ENCODE peak calls at places on chromosomes 4 and X, in six cellular contexts. I is cardiac fibroblast, Y is adrenal gland, L is neural progenitor cell, N is fibroblast of mammary gland, Z is HFF-Myc. A is an unnamed sample.

GRCh38 chrX:53160297-53160983 is 64.6 kb downstream of the KDM5C start:
- DNase-seq in I (no peak), Y (no peak), L (no peak), N (no peak), Z (no peak), A (no peak)

GRCh38 chr4:48212165-48212564 is 57.5 kb downstream of the TEC start:
- DNase-seq in I (no peak), Y (no peak), L (no peak), N (no peak), Z (no peak), A (no peak)

GRCh38 chr4:185657191-185657590 is 121.9 kb upstream of the PDLIM3 start:
- DNase-seq in I (no peak), Y (no peak), L (peak; percentile 64), N (no peak), Z (no peak), A (no peak)

GRCh38 chr4:21656832-21657231 is 291.7 kb downstream of the KCNIP4 start:
- DNase-seq in I (peak; percentile 72), Y (no peak), L (no peak), N (peak; percentile 91), Z (peak; percentile 59), A (peak; percentile 74)

GRCh38 chrX:15512401-15512965 is 11.9 kb downstream of the BMX start:
- DNase-seq in I (no peak), Y (no peak), L (no peak), N (no peak), Z (no peak), A (no peak)

GRCh38 chr4:154467886-154468285 is 23.7 kb downstream of the DCHS2 start:
- DNase-seq in I (no peak), Y (no peak), L (no peak), N (peak; percentile 40), Z (no peak), A (no peak)

GRCh38 chr4:6368096-6368495 is 98.4 kb downstream of the WFS1 start:
- DNase-seq in I (no peak), Y (no peak), L (no peak), N (no peak), Z (no peak), A (no peak)

GRCh38 chr4:54645830-54646229 is 11.9 kb upstream of the KIT start:
- DNase-seq in I (no peak), Y (no peak), L (peak; percentile 41), N (no peak), Z (no peak), A (no peak)

GRCh38 chr4:15675363-15675762 is 6.3 kb upstream of the FAM200B start:
- DNase-seq in I (no peak), Y (no peak), L (no peak), N (no peak), Z (no peak), A (no peak)

GRCh38 chr4:177673980-177674504 is 231.8 kb upstream of the AGA start:
- DNase-seq in I (no peak), Y (no peak), L (no peak), N (no peak), Z (no peak), A (no peak)

GRCh38 chr4:100421356-100421978 is 96.4 kb downstream of the EMCN start:
- DNase-seq in I (peak; percentile 67), Y (no peak), L (peak; percentile 36), N (peak; percentile 67), Z (peak; percentile 16), A (peak; percentile 54)

DNA sequence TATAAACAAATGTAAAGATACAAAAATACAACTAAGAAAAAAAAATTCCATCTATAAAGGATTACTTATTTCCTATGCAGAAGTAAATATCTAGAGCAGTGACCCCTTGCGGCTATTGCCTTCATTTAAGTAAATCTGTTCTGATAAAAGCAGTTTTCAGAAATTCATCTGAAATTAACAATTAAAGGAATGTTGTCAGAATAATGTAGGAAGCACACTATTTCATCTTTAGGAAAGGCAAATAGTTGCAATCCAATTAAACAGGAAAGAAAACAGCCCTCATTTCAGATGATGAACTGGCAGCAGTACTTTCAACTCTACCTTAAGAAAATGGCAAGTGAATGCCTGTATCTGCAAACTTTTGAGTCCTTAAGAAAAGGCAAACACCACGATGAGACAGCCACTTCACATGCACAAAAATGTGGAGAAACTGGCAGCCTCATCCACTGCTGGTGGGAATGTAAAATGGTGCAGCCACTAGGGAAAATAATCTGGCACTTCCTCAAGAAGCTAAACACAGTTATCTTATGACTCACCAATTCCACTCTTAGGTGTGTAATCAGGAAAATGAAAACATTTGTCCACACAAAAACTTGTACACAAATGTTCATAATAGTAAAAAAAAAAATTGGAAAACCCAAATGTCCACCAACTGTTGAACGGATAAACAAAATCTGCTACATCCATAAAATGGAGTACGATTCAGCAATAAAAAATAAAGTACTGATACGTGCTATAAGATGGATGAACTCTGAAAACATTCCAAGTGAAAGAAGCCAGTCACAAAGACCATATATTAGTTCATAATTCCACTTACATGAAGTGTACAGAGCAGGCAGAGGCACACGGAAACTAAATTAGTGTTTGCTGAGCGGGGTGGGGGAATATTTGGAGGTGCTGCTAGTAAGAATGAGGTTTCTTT is 2.0 kb upstream of the THAP9 start:
- DNase-seq in I (peak; percentile 93), Y (no peak), L (no peak), N (peak; percentile 95), Z (no peak), A (peak; percentile 88)
- TF ChIP-seq CTCF in I (peak; percentile 22), Y (no peak), L (peak; percentile 44), N (peak; percentile 36), Z (peak; percentile 23), A (peak; percentile 40)

GRCh38 chr4:80070880-80071620 is 2.0 kb downstream of the ANTXR2 start:
- DNase-seq in I (peak; percentile 17), Y (no peak), L (no peak), N (no peak), Z (no peak), A (peak; percentile 22)

GRCh38 chr4:80072607-80073361 is at the start of gene ANTXR2:
- DNase-seq in I (peak; percentile 98), Y (peak; percentile 96), L (peak; percentile 93), N (peak; percentile 98), Z (peak; percentile 93), A (peak; percentile 98)

GRCh38 chr4:80073362-80074008 is 456 bp upstream of the ANTXR2 start:
- DNase-seq in I (no peak), Y (no peak), L (no peak), N (no peak), Z (no peak), A (no peak)

GRCh38 chr4:80069837-80070788 is 2.9 kb downstream of the ANTXR2 start:
- DNase-seq in I (no peak), Y (no peak), L (no peak), N (peak; percentile 67), Z (no peak), A (peak; percentile 22)

GRCh38 chr4:80071643-80072606 is 1.1 kb downstream of the ANTXR2 start:
- DNase-seq in I (peak; percentile 49), Y (peak; percentile 74), L (peak; percentile 67), N (no peak), Z (no peak), A (peak; percentile 39)
- H3K4me3 ChIP-seq in I (peak overlapping the region; percentile 83), Y (peak overlapping the region; percentile 95), L (peak overlapping the region; percentile 76), N (peak overlapping the region; percentile 88), Z (peak overlapping the region; percentile 93), A (peak overlapping the region; percentile 87)

DNA sequence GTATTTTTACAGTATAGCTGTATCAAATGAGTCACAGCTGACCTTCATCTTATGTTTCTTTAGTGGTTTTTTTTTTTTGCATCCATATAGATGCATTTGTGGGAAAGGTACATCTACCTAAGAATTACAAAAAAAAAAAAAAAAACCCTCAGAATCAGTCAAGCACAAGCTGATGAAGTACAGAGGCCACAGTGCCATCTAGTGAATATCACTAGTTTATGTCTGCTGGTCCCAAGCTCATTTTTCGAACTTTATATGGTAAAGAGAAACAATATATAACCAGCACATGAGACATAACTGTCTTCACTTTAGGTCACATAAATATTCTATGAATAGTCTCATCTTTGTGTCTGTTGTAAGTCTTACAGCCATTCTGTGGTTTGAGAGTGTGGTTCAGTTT is 220.1 kb downstream of the DLG3 start:
- DNase-seq in I (peak; percentile 36), Y (no peak), L (peak; percentile 35), N (peak; percentile 44), Z (no peak), A (peak; percentile 36)
- TF ChIP-seq CTCF in I (peak; percentile 22), Y (no peak), L (peak; percentile 54), N (peak; percentile 40), Z (no peak), A (peak; percentile 34)

DNA sequence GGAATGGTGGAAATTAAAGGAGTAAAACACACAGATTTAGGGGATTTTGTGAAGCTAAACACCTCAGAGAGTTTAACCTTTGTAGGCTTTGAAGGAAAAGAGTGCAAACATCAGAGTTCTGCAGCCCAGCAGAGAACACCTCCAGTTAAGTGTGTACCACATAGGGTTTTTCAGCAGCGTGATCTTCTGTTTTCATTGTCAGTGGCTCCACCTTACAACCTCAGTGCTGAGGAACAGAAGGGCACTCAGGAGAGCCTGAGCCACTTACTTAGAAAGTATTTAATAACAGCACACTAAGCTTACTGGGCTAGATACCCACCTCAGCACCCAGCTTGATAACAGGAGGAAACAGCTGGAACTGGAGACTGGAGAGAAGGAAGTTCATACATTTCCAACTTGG is 2.0 kb upstream of the FBXW7 start:
- DNase-seq in I (no peak), Y (no peak), L (no peak), N (no peak), Z (no peak), A (no peak)
- H3K4me3 ChIP-seq in I (no peak overlapping the region), Y (no peak overlapping the region), L (peak overlapping the region; percentile 95), N (peak overlapping the region; percentile 7), Z (peak overlapping the region; percentile 93), A (no peak overlapping the region)

GRCh38 chr4:80225628-80226027 is 28.3 kb downstream of the PRDM8 start:
- DNase-seq in I (no peak), Y (no peak), L (no peak), N (peak; percentile 61), Z (no peak), A (no peak)

GRCh38 chr4:80216100-80216761 is 18.9 kb downstream of the PRDM8 start:
- DNase-seq in I (no peak), Y (no peak), L (no peak), N (no peak), Z (no peak), A (no peak)

GRCh38 chr4:80219301-80220025 is 22.2 kb downstream of the PRDM8 start:
- DNase-seq in I (peak; percentile 30), Y (no peak), L (peak; percentile 83), N (peak; percentile 26), Z (no peak), A (no peak)

GRCh38 chr4:80220711-80221110 is 23.4 kb downstream of the PRDM8 start:
- DNase-seq in I (no peak), Y (no peak), L (no peak), N (no peak), Z (no peak), A (no peak)

GRCh38 chr4:80221161-80221560 is 23.9 kb downstream of the PRDM8 start:
- DNase-seq in I (peak; percentile 61), Y (no peak), L (no peak), N (peak; percentile 65), Z (no peak), A (peak; percentile 59)
- TF ChIP-seq CTCF in I (peak; percentile 52), Y (no peak), L (peak; percentile 32), N (peak; percentile 56), Z (peak; percentile 21), A (peak; percentile 50)

GRCh38 chr4:83626245-83626843 is 90.4 kb downstream of the GPAT3 start:
- DNase-seq in I (no peak), Y (no peak), L (no peak), N (no peak), Z (no peak), A (no peak)
- H3K4me3 ChIP-seq in I (no peak overlapping the region), Y (no peak overlapping the region), L (no peak overlapping the region), N (no peak overlapping the region), Z (no peak overlapping the region), A (no peak overlapping the region)

GRCh38 chr4:128385683-128386304 is 98.2 kb upstream of the PGRMC2 start:
- DNase-seq in I (peak; percentile 58), Y (no peak), L (no peak), N (peak; percentile 75), Z (no peak), A (peak; percentile 89)
- TF ChIP-seq CTCF in I (no peak), Y (no peak), L (peak; percentile 18), N (peak; percentile 46), Z (no peak), A (peak; percentile 6)

GRCh38 chr4:13445841-13446790 is 38.0 kb downstream of the RAB28 start:
- DNase-seq in I (no peak), Y (no peak), L (peak; percentile 82), N (no peak), Z (no peak), A (no peak)
- H3K4me3 ChIP-seq in I (no peak overlapping the region), Y (no peak overlapping the region), L (peak overlapping the region; percentile 44), N (no peak overlapping the region), Z (no peak overlapping the region), A (no peak overlapping the region)